ENCODE peak calls at places on chromosomes 4 and X, in five cellular contexts. G, T, H, X and B are unnamed samples.
A peak's percentile ranks its signal among the peaks of the same experiment; 100 is the strongest.

GRCh38 chr4:125719987-125720386 is 405.2 kb downstream of the FAT4 start:
- DNase-seq in G (no peak), T (no peak), H (no peak), X (no peak), B (peak; percentile 3)

GRCh38 chr4:159856451-159856850 is 753.6 kb downstream of the RAPGEF2 start:
- DNase-seq in G (no peak), T (no peak), H (no peak), X (peak; percentile 59), B (no peak)

GRCh38 chrX:45781901-45782553 is 581.4 kb upstream of the DIPK2B start:
- DNase-seq in G (no peak), T (no peak), H (no peak), X (no peak), B (no peak)

GRCh38 chr4:797066-797465 is 28.9 kb downstream of the CPLX1 start:
- DNase-seq in G (no peak), T (no peak), H (no peak), X (no peak), B (no peak)

GRCh38 chr4:176545886-176546285 is 226.1 kb downstream of the SPCS3 start:
- DNase-seq in G (no peak), T (no peak), H (no peak), X (no peak), B (no peak)

GRCh38 chr4:25457053-25457715 is 80.1 kb downstream of the ANAPC4 start:
- DNase-seq in G (no peak), T (no peak), H (no peak), X (no peak), B (no peak)

GRCh38 chr4:55906323-55906722 is 42.4 kb upstream of the CEP135 start:
- DNase-seq in G (no peak), T (no peak), H (no peak), X (no peak), B (no peak)

GRCh38 chr4:15368906-15369305 is 58.9 kb upstream of the C1QTNF7 start:
- DNase-seq in G (no peak), T (no peak), H (no peak), X (no peak), B (no peak)

GRCh38 chr4:75249739-75250138 is 264.5 kb downstream of the RCHY1 start:
- DNase-seq in G (no peak), T (no peak), H (no peak), X (no peak), B (no peak)

GRCh38 chrX:12237131-12237530 is 98.9 kb downstream of the FRMPD4 start:
- DNase-seq in G (no peak), T (no peak), H (no peak), X (no peak), B (no peak)

GRCh38 chr4:148510211-148510610 is 68.0 kb upstream of the NR3C2 start:
- DNase-seq in G (no peak), T (no peak), H (no peak), X (no peak), B (no peak)

GRCh38 chrX:110061138-110061537 is 58.2 kb downstream of the TMEM164 start:
- DNase-seq in G (no peak), T (no peak), H (no peak), X (no peak), B (no peak)